ENCODE peak calls at places on chromosomes 7 and 10, in four cellular contexts. O, G, J and P are unnamed samples. For H3K36me3, the result is how much of the 10 kb centered on the place peaks cover.

GRCh38 chr10:110864662-110865140 is 7.0 kb upstream of the PDCD4 start:
- DNase-seq in O (no peak), G (peak), J (peak), P (no peak)

GRCh38 chr10:48378675-48379074 is 72.2 kb downstream of the MAPK8 start:
- DNase-seq in O (no peak), G (no peak), J (no peak), P (no peak)

GRCh38 chr10:82308641-82309040 is 433.6 kb downstream of the NRG3 start:
- DNase-seq in O (no peak), G (peak), J (no peak), P (no peak)

GRCh38 chr7:150953061-150953997 is 24.8 kb downstream of the KCNH2 start:
- DNase-seq in O (no peak), G (no peak), J (no peak), P (no peak)

GRCh38 chr10:78626471-78626870 is 442.3 kb upstream of the ZMIZ1 start:
- DNase-seq in O (no peak), G (no peak), J (no peak), P (no peak)

GRCh38 chr10:48800283-48800675 is 115.6 kb downstream of the WDFY4 start:
- DNase-seq in O (no peak), G (no peak), J (no peak), P (no peak)

GRCh38 chr7:137324796-137325700 is 18.5 kb downstream of the PTN start:
- DNase-seq in O (no peak), G (no peak), J (no peak), P (no peak)

GRCh38 chr7:120344276-120344675 is 71.3 kb downstream of the KCND2 start:
- DNase-seq in O (no peak), G (no peak), J (no peak), P (no peak)

GRCh38 chr7:135493362-135493761 is 16.5 kb downstream of the CNOT4 start:
- DNase-seq in O (no peak), G (no peak), J (no peak), P (no peak)

GRCh38 chr10:11919271-11919670 is 96.1 kb downstream of the PROSER2 start:
- DNase-seq in O (no peak), G (no peak), J (no peak), P (no peak)

GRCh38 chr7:91025906-91026390 is 238.3 kb upstream of the FZD1 start:
- DNase-seq in O (no peak), G (no peak), J (no peak), P (no peak)

GRCh38 chr10:33333260-33334169 is 952 bp downstream of the NRP1 start:
- DNase-seq in O (no peak), G (no peak), J (peak), P (no peak)

GRCh38 chr7:139111147-139111546 is 1.6 kb upstream of the ZC3HAV1 start:
- DNase-seq in O (no peak), G (no peak), J (no peak), P (no peak)

GRCh38 chr10:34280599-34281374 is 534.3 kb downstream of the PARD3 start:
- DNase-seq in O (no peak), G (no peak), J (peak), P (no peak)

GRCh38 chr7:106808967-106809635 is 56.0 kb upstream of the PIK3CG start:
- DNase-seq in O (no peak), G (no peak), J (no peak), P (no peak)

GRCh38 chr10:11006428-11006825 is 11.2 kb upstream of the CELF2 start:
- DNase-seq in O (no peak), G (no peak), J (no peak), P (no peak)

GRCh38 chr10:131492211-131492610 is 180.7 kb upstream of the TCERG1L start:
- DNase-seq in O (no peak), G (no peak), J (no peak), P (no peak)

GRCh38 chr10:125284875-125285597 is 124.7 kb upstream of the CTBP2 start:
- DNase-seq in O (no peak), G (no peak), J (no peak), P (no peak)

GRCh38 chr10:63812491-63812890 is 291.3 kb downstream of the REEP3 start:
- DNase-seq in O (no peak), G (no peak), J (no peak), P (no peak)

GRCh38 chr10:70902659-70903261 is 14.4 kb upstream of the PCBD1 start:
- DNase-seq in O (no peak), G (no peak), J (no peak), P (no peak)

GRCh38 chr7:41842956-41843355 is 140.1 kb upstream of the INHBA start:
- DNase-seq in O (no peak), G (no peak), J (no peak), P (no peak)

GRCh38 chr10:88343761-88344484 is 239.2 kb downstream of the RNLS start:
- DNase-seq in O (no peak), G (no peak), J (peak), P (no peak)

GRCh38 chr7:6228363-6228762 is 44.1 kb downstream of the CYTH3 start:
- DNase-seq in O (no peak), G (no peak), J (peak), P (no peak)

GRCh38 chr10:15863733-15864132 is 3.4 kb upstream of the MINDY3 start:
- DNase-seq in O (no peak), G (no peak), J (no peak), P (no peak)

GRCh38 chr10:120318862-120319261 is 138.2 kb upstream of the PLPP4 start:
- DNase-seq in O (no peak), G (no peak), J (no peak), P (no peak)

GRCh38 chr10:76939862-76940495 is 697.6 kb downstream of the KCNMA1 start:
- DNase-seq in O (no peak), G (no peak), J (no peak), P (no peak)

GRCh38 chr7:3378390-3379120 is 77.5 kb downstream of the SDK1 start:
- DNase-seq in O (no peak), G (no peak), J (no peak), P (no peak)

GRCh38 chr10:121845044-121845784 is 82.6 kb downstream of the ATE1 start:
- DNase-seq in O (no peak), G (peak), J (no peak), P (no peak)

GRCh38 chr7:124072603-124073324 is 39.9 kb upstream of the TMEM229A start:
- DNase-seq in O (no peak), G (no peak), J (peak), P (no peak)

GRCh38 chr10:72935358-72935757 is 19.2 kb downstream of the PLA2G12B start:
- DNase-seq in O (no peak), G (no peak), J (peak), P (no peak)

GRCh38 chr10:77925795-77926565 is 575 bp downstream of the DLG5 start:
- DNase-seq in O (peak), G (peak), J (peak), P (peak)

GRCh38 chr10:17177014-17177413 is 24.5 kb downstream of the TRDMT1 start:
- DNase-seq in O (no peak), G (no peak), J (no peak), P (no peak)

GRCh38 chr7:135349746-135350145 is 116.1 kb downstream of the STRA8 start:
- DNase-seq in O (no peak), G (no peak), J (no peak), P (no peak)

GRCh38 chr7:26265499-26266075 is 26.1 kb upstream of the SNX10 start:
- DNase-seq in O (no peak), G (no peak), J (no peak), P (no peak)

GRCh38 chr7:38950309-38950708 is 27.4 kb upstream of the POU6F2 start:
- DNase-seq in O (no peak), G (peak), J (peak), P (no peak)

GRCh38 chr7:153584132-153584531 is 468.1 kb upstream of the DPP6 start:
- DNase-seq in O (no peak), G (no peak), J (no peak), P (no peak)

GRCh38 chr7:38675500-38676106 is 44.4 kb upstream of the AMPH start:
- DNase-seq in O (no peak), G (no peak), J (no peak), P (no peak)

GRCh38 chr10:44962870-44963738 is 3.5 kb downstream of the RASSF4 start:
- DNase-seq in O (no peak), G (peak), J (peak), P (peak)
- H3K27ac ChIP-seq in O (peak), G (peak), J (peak), P (no peak)

GRCh38 chr10:5709865-5710264 is 25.2 kb downstream of the TASOR2 start:
- DNase-seq in O (no peak), G (no peak), J (no peak), P (no peak)

GRCh38 chr10:5708356-5708755 is 23.7 kb downstream of the TASOR2 start:
- DNase-seq in O (no peak), G (no peak), J (no peak), P (no peak)

GRCh38 chr10:5710854-5711253 is 26.2 kb downstream of the TASOR2 start:
- DNase-seq in O (no peak), G (no peak), J (no peak), P (no peak)

GRCh38 chr10:5711637-5712036 is 27.0 kb downstream of the TASOR2 start:
- DNase-seq in O (no peak), G (no peak), J (no peak), P (no peak)
- H3K4me3 ChIP-seq in O (no peak), G (no peak), J (no peak), P (no peak)

GRCh38 chr10:75165684-75166622 is 44.6 kb upstream of the VDAC2 start:
- DNase-seq in O (no peak), G (peak), J (no peak), P (no peak)

GRCh38 chr10:75170215-75170614 is 40.4 kb upstream of the VDAC2 start:
- DNase-seq in O (no peak), G (no peak), J (no peak), P (no peak)

GRCh38 chr10:75166623-75166972 is 44.0 kb upstream of the VDAC2 start:
- DNase-seq in O (no peak), G (no peak), J (no peak), P (no peak)

GRCh38 chr10:75168275-75168674 is 42.3 kb upstream of the VDAC2 start:
- DNase-seq in O (no peak), G (no peak), J (no peak), P (no peak)
- H3K36me3 ChIP-seq in O (under half), G (under half), J (under half), P (under half)

GRCh38 chr7:100017300-100017699 is 1.9 kb downstream of the ZKSCAN1 start:
- DNase-seq in O (peak), G (no peak), J (peak), P (no peak)
- H3K27ac ChIP-seq in O (peak), G (no peak), J (no peak), P (peak)

DNA sequence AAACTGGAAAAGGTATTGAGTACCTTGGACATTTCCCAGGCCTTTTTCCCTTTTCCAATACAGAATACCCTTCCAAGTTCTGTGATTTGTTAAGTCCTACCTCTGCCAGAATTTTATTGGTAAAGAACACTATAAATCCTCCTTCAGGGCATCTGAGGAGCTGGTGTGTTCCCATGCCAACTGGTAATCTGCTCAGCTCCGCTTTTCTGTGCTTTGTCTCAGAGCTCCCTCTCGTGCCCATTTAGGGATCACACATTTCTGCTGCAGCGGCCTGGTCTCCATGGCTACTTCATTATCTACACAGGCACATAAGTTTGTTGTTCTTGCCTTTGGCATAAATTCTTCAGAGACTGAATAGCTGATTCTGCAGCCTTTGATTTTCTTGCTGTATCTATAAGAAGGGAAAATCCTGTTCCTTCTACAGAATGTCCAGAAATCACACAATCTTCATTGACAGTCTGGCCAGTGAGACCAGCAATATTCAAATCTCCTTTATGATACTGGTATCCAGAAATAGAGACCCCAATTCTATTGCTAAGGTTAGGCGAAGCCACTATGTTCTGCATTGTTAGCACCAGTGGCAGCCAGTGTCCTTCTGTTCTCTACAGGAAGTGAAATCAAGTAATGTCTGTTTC is 52.0 kb downstream of the DENND11 start:
- DNase-seq in O (peak), G (peak), J (peak), P (peak)
- H3K4me3 ChIP-seq in O (no peak), G (no peak), J (no peak), P (no peak)

GRCh38 chr10:114491933-114492332 is 87.6 kb upstream of the AFAP1L2 start:
- DNase-seq in O (no peak), G (no peak), J (no peak), P (no peak)
- H3K36me3 ChIP-seq in O (under half), G (under half), J (under half), P (under half)

DNA sequence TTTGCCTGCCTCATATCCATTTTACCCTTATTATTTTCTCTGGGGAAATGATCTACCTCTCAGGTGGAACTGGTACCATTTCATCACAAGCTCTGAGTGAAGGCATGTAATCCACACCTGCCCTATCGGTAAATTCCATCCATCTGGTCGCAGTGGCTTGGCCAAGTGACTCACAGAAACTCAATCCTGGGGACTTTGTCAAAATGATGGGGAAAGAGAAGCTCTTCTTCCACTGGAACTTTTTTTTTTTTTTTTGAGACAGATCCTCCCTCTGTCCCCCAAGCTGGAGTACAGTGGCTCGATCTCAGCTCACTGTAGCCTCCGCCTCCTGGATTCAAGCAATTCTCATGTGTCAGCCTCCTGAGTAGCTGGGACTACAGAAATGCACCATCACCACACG is 48.3 kb upstream of the ANKRD1 start:
- DNase-seq in O (no peak), G (no peak), J (peak), P (no peak)
- H3K27ac ChIP-seq in O (no peak), G (no peak), J (no peak), P (no peak)